ENCODE peak calls at places on chromosomes 1 and 21, in eight cellular contexts. N is fibroblast of lung; G is CD8-positive, alpha-beta T cell; S is suprapubic skin; T is GM23338; I is OCI-LY7; D is tibial artery; V is brain microvascular endothelial cell. Z is an unnamed sample.

GRCh38 chr1:53447413-53447812 is 11.8 kb upstream of the DMRTB1 start:
- DNase-seq in N (no peak), G (no peak), S (no peak), T (no peak), I (no peak), D (no peak), V (no peak), Z (no peak)

GRCh38 chr1:145926706-145927072 is 595 bp downstream of the RBM8A start:
- DNase-seq in N (no peak), G (no peak), S (no peak), T (no peak), I (no peak), D (no peak), V (peak; percentile 9), Z (no peak)

GRCh38 chr1:235945775-235946565 is 79.3 kb upstream of the LYST start:
- DNase-seq in N (no peak), G (no peak), S (no peak), T (no peak), I (no peak), D (peak; percentile 49), V (no peak), Z (no peak)

GRCh38 chr1:153550827-153551512 is 1.9 kb upstream of the S100A3 start:
- DNase-seq in N (no peak), G (no peak), S (no peak), T (no peak), I (no peak), D (peak; percentile 19), V (no peak), Z (no peak)

GRCh38 chr1:20732588-20733360 is at the start of gene SH2D5:
- DNase-seq in N (peak; percentile 92), G (peak; percentile 64), S (peak; percentile 82), T (peak; percentile 90), I (peak; percentile 65), D (peak; percentile 89), V (peak; percentile 95), Z (peak; percentile 90)

GRCh38 chr1:188371295-188371806 is 1542.6 kb downstream of the PLA2G4A start:
- DNase-seq in N (no peak), G (no peak), S (no peak), T (no peak), I (no peak), D (no peak), V (no peak), Z (no peak)

GRCh38 chr1:45263132-45263531 is 56.7 kb upstream of the ZSWIM5 start:
- DNase-seq in N (no peak), G (no peak), S (no peak), T (no peak), I (no peak), D (no peak), V (no peak), Z (no peak)

GRCh38 chr21:36208326-36209013 is 51.8 kb downstream of the DOP1B start:
- DNase-seq in N (no peak), G (no peak), S (no peak), T (no peak), I (no peak), D (no peak), V (no peak), Z (no peak)

GRCh38 chr1:151399890-151400235 is 490 bp downstream of the PSMB4 start:
- DNase-seq in N (peak; percentile 23), G (no peak), S (no peak), T (peak; percentile 65), I (peak; percentile 31), D (no peak), V (peak; percentile 15), Z (no peak)

GRCh38 chr1:42756956-42757891 is 9.6 kb downstream of the P3H1 start:
- DNase-seq in N (peak; percentile 70), G (no peak), S (no peak), T (peak; percentile 91), I (peak; percentile 77), D (no peak), V (peak; percentile 54), Z (no peak)

GRCh38 chr1:219650880-219651279 is 38.0 kb upstream of the ZC3H11B start:
- DNase-seq in N (no peak), G (no peak), S (no peak), T (no peak), I (no peak), D (no peak), V (no peak), Z (no peak)

GRCh38 chr1:151472852-151473731 is 13.8 kb upstream of the POGZ start:
- DNase-seq in N (peak; percentile 75), G (peak; percentile 66), S (no peak), T (peak; percentile 89), I (no peak), D (peak; percentile 25), V (peak; percentile 19), Z (no peak)

GRCh38 chr21:44065428-44065827 is 41.8 kb upstream of the PWP2 start:
- DNase-seq in N (peak; percentile 23), G (peak; percentile 79), S (peak; percentile 31), T (no peak), I (no peak), D (no peak), V (peak; percentile 13), Z (no peak)

GRCh38 chr1:113615425-113615824 is 143.9 kb downstream of the PHTF1 start:
- DNase-seq in N (no peak), G (no peak), S (no peak), T (no peak), I (no peak), D (no peak), V (no peak), Z (peak; percentile 18)

GRCh38 chr1:247064309-247064708 is 14.3 kb downstream of the ZNF670 start:
- DNase-seq in N (no peak), G (no peak), S (no peak), T (no peak), I (no peak), D (no peak), V (no peak), Z (no peak)

GRCh38 chr1:200150721-200151120 is 123.2 kb downstream of the NR5A2 start:
- DNase-seq in N (peak; percentile 65), G (no peak), S (no peak), T (no peak), I (no peak), D (no peak), V (peak; percentile 26), Z (peak; percentile 27)

GRCh38 chr1:226658538-226659125 is 80.5 kb downstream of the ITPKB start:
- DNase-seq in N (no peak), G (no peak), S (no peak), T (no peak), I (no peak), D (no peak), V (no peak), Z (no peak)

GRCh38 chr21:24658016-24658415 is 949.3 kb downstream of the MRPL39 start:
- DNase-seq in N (no peak), G (no peak), S (no peak), T (no peak), I (no peak), D (no peak), V (no peak), Z (no peak)

GRCh38 chr1:22447581-22448215 is 4.0 kb upstream of the ZBTB40 start:
- DNase-seq in N (peak; percentile 51), G (no peak), S (no peak), T (no peak), I (no peak), D (peak; percentile 31), V (peak; percentile 84), Z (no peak)

GRCh38 chr21:45698493-45698947 is 55.0 kb downstream of the PCBP3 start:
- DNase-seq in N (peak; percentile 99), G (no peak), S (no peak), T (no peak), I (no peak), D (peak; percentile 66), V (peak; percentile 96), Z (peak; percentile 56)

GRCh38 chr1:10637400-10637799 is 159.0 kb downstream of the CASZ1 start:
- DNase-seq in N (no peak), G (no peak), S (no peak), T (no peak), I (no peak), D (no peak), V (no peak), Z (no peak)

GRCh38 chr1:15386128-15386824 is 23.4 kb upstream of the EFHD2 start:
- DNase-seq in N (peak; percentile 35), G (no peak), S (no peak), T (peak; percentile 57), I (no peak), D (no peak), V (no peak), Z (no peak)

GRCh38 chr1:62175568-62176179 is 19.0 kb upstream of the L1TD1 start:
- DNase-seq in N (peak; percentile 65), G (no peak), S (peak; percentile 18), T (peak; percentile 83), I (peak; percentile 44), D (no peak), V (peak; percentile 60), Z (no peak)

DNA sequence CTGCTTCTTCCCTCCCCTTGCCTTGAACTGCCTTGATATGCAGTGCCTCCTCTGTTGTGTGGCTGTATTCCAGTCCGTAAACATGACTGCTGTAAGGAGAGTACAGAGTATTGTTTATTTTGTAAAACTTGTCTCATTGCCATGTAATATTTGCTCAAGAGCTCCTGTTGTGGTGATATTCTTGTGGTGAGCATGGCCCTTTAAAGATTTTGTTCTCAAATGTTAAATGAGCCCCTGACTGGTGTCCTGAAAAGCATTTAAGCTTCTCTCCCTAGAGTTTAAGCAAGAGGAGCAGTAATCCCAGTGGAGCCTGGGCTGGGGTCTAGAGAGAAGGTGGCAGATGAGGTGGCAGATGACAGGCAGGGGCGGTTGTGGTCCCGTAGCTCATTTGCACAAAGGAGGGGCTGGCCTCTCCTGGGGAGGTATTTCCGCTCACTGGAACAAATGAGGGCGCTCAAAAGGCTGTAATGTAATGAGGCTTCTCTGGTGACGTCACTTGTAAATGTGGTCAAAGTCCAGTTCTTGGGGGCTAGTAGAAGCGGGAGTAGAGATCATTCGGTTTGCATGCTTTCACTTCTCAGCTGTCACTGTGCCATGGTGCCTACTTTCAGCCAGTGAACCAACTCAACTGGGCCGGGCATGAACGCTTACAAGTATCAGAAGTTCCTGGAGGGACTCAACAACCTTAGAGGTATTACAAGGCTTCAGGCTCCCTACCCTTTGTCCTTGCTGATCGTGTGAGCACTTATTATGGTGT is 46.0 kb upstream of the MACF1 start:
- DNase-seq in N (peak; percentile 83), G (no peak), S (no peak), T (peak; percentile 76), I (no peak), D (no peak), V (no peak), Z (no peak)
- H3K27ac ChIP-seq in N (peak overlapping the region; percentile 45), G (no peak overlapping the region), S (peak overlapping the region; percentile 52), T (peak overlapping the region; percentile 97), I (no peak overlapping the region), D (peak overlapping the region; percentile 70), V (no peak overlapping the region), Z (peak overlapping the region; percentile 93)

GRCh38 chr1:66330711-66331110 is 203.2 kb upstream of the SGIP1 start:
- DNase-seq in N (peak; percentile 20), G (no peak), S (no peak), T (no peak), I (peak; percentile 62), D (no peak), V (no peak), Z (no peak)
- H3K27ac ChIP-seq in N (no peak overlapping the region), G (peak overlapping the region; percentile 86), S (no peak overlapping the region), T (no peak overlapping the region), I (peak overlapping the region; percentile 93), D (peak overlapping the region; percentile 79), V (no peak overlapping the region), Z (no peak overlapping the region)

GRCh38 chr1:3623441-3624150 is 1.2 kb upstream of the TPRG1L start:
- DNase-seq in N (no peak), G (no peak), S (no peak), T (peak; percentile 52), I (no peak), D (no peak), V (no peak), Z (no peak)
- H3K27ac ChIP-seq in N (peak overlapping the region; percentile 70), G (peak overlapping the region; percentile 89), S (no peak overlapping the region), T (no peak overlapping the region), I (no peak overlapping the region), D (peak overlapping the region; percentile 90), V (no peak overlapping the region), Z (no peak overlapping the region)

GRCh38 chr1:207453710-207454045 is 450 bp upstream of the CR2 start:
- DNase-seq in N (peak; percentile 1), G (no peak), S (no peak), T (no peak), I (no peak), D (no peak), V (no peak), Z (no peak)
- H3K27ac ChIP-seq in N (no peak overlapping the region), G (no peak overlapping the region), S (no peak overlapping the region), T (no peak overlapping the region), I (no peak overlapping the region), D (no peak overlapping the region), V (no peak overlapping the region), Z (no peak overlapping the region)